ENCODE peak calls at places on chromosome 5, in six cellular contexts. One of them, this sample, is unnamed.

GRCh38 chr5:90533794-90534193 is 4.4 kb upstream of the LYSMD3 start:
- DNase-seq in pancreas: no peak
- DNase-seq in SK-N-SH: no peak
- DNase-seq in Peyer's patch: no peak
- DNase-seq in A549: no peak
- DNase-seq in H9: no peak
- DNase-seq in this sample: no peak

GRCh38 chr5:179265529-179266290 is 79.6 kb downstream of the ADAMTS2 start:
- DNase-seq in pancreas: peak; percentile 71
- DNase-seq in SK-N-SH: peak; percentile 70
- DNase-seq in Peyer's patch: peak; percentile 65
- DNase-seq in A549: no peak
- DNase-seq in H9: peak; percentile 47
- DNase-seq in this sample: peak; percentile 88

GRCh38 chr5:63085551-63085950 is 506.9 kb downstream of the LRRC70 start:
- DNase-seq in pancreas: no peak
- DNase-seq in SK-N-SH: peak; percentile 11
- DNase-seq in Peyer's patch: no peak
- DNase-seq in A549: no peak
- DNase-seq in H9: no peak
- DNase-seq in this sample: no peak

GRCh38 chr5:168179185-168179584 is 112.3 kb upstream of the WWC1 start:
- DNase-seq in pancreas: no peak
- DNase-seq in SK-N-SH: no peak
- DNase-seq in Peyer's patch: no peak
- DNase-seq in A549: no peak
- DNase-seq in H9: no peak
- DNase-seq in this sample: no peak

GRCh38 chr5:113330533-113331200 is 104.1 kb downstream of the TSSK1B start:
- DNase-seq in pancreas: no peak
- DNase-seq in SK-N-SH: peak; percentile 40
- DNase-seq in Peyer's patch: no peak
- DNase-seq in A549: peak; percentile 20
- DNase-seq in H9: no peak
- DNase-seq in this sample: no peak

GRCh38 chr5:173458819-173459218 is 130.6 kb upstream of the STC2 start:
- DNase-seq in pancreas: no peak
- DNase-seq in SK-N-SH: no peak
- DNase-seq in Peyer's patch: no peak
- DNase-seq in A549: no peak
- DNase-seq in H9: no peak
- DNase-seq in this sample: no peak

GRCh38 chr5:124996764-124997077 is 250.3 kb upstream of the ZNF608 start:
- DNase-seq in pancreas: no peak
- DNase-seq in SK-N-SH: no peak
- DNase-seq in Peyer's patch: no peak
- DNase-seq in A549: peak; percentile 44
- DNase-seq in H9: no peak
- DNase-seq in this sample: no peak

GRCh38 chr5:133610489-133611356 is 1.6 kb downstream of the FSTL4 start:
- DNase-seq in pancreas: peak; percentile 90
- DNase-seq in SK-N-SH: peak; percentile 87
- DNase-seq in Peyer's patch: peak; percentile 67
- DNase-seq in A549: peak; percentile 61
- DNase-seq in H9: peak; percentile 80
- DNase-seq in this sample: no peak

GRCh38 chr5:74082504-74082903 is 456.5 kb downstream of the ARHGEF28 start:
- DNase-seq in pancreas: no peak
- DNase-seq in SK-N-SH: no peak
- DNase-seq in Peyer's patch: no peak
- DNase-seq in A549: no peak
- DNase-seq in H9: no peak
- DNase-seq in this sample: no peak

GRCh38 chr5:72511371-72512178 is 4.4 kb upstream of the ZNF366 start:
- DNase-seq in pancreas: no peak
- DNase-seq in SK-N-SH: no peak
- DNase-seq in Peyer's patch: no peak
- DNase-seq in A549: no peak
- DNase-seq in H9: no peak
- DNase-seq in this sample: no peak

GRCh38 chr5:31909073-31909472 is 265.0 kb downstream of the GOLPH3 start:
- DNase-seq in pancreas: no peak
- DNase-seq in SK-N-SH: no peak
- DNase-seq in Peyer's patch: no peak
- DNase-seq in A549: no peak
- DNase-seq in H9: no peak
- DNase-seq in this sample: no peak

GRCh38 chr5:138370537-138370936 is 18.1 kb downstream of the KDM3B start:
- DNase-seq in pancreas: no peak
- DNase-seq in SK-N-SH: no peak
- DNase-seq in Peyer's patch: no peak
- DNase-seq in A549: no peak
- DNase-seq in H9: no peak
- DNase-seq in this sample: no peak

GRCh38 chr5:128060644-128061388 is 22.8 kb upstream of the SLC12A2 start:
- DNase-seq in pancreas: no peak
- DNase-seq in SK-N-SH: no peak
- DNase-seq in Peyer's patch: no peak
- DNase-seq in A549: no peak
- DNase-seq in H9: no peak
- DNase-seq in this sample: no peak

GRCh38 chr5:177447611-177448243 is 1.1 kb downstream of the PRR7 start:
- DNase-seq in pancreas: peak; percentile 89
- DNase-seq in SK-N-SH: peak; percentile 77
- DNase-seq in Peyer's patch: no peak
- DNase-seq in A549: peak; percentile 84
- DNase-seq in H9: peak; percentile 87
- DNase-seq in this sample: peak; percentile 52

GRCh38 chr5:9888517-9888916 is 258.4 kb upstream of the TAS2R1 start:
- DNase-seq in pancreas: no peak
- DNase-seq in SK-N-SH: no peak
- DNase-seq in Peyer's patch: no peak
- DNase-seq in A549: no peak
- DNase-seq in H9: no peak
- DNase-seq in this sample: no peak

GRCh38 chr5:69444127-69444754 is 29.3 kb downstream of the MARVELD2 start:
- DNase-seq in pancreas: no peak
- DNase-seq in SK-N-SH: no peak
- DNase-seq in Peyer's patch: peak; percentile 51
- DNase-seq in A549: no peak
- DNase-seq in H9: no peak
- DNase-seq in this sample: no peak

GRCh38 chr5:149893403-149893931 is 51.1 kb downstream of the PDE6A start:
- DNase-seq in pancreas: no peak
- DNase-seq in SK-N-SH: no peak
- DNase-seq in Peyer's patch: no peak
- DNase-seq in A549: no peak
- DNase-seq in H9: no peak
- DNase-seq in this sample: no peak

GRCh38 chr5:159448-160172 is 31.7 kb upstream of the LRRC14B start:
- DNase-seq in pancreas: peak; percentile 26
- DNase-seq in SK-N-SH: no peak
- DNase-seq in Peyer's patch: peak; percentile 39
- DNase-seq in A549: no peak
- DNase-seq in H9: peak; percentile 23
- DNase-seq in this sample: no peak

GRCh38 chr5:139593716-139594319 is 32.7 kb downstream of the UBE2D2 start:
- DNase-seq in pancreas: no peak
- DNase-seq in SK-N-SH: no peak
- DNase-seq in Peyer's patch: no peak
- DNase-seq in A549: peak; percentile 65
- DNase-seq in H9: no peak
- DNase-seq in this sample: no peak

GRCh38 chr5:127934791-127935256 is 148.7 kb upstream of the SLC12A2 start:
- DNase-seq in pancreas: no peak
- DNase-seq in SK-N-SH: no peak
- DNase-seq in Peyer's patch: no peak
- DNase-seq in A549: peak; percentile 99
- DNase-seq in H9: peak; percentile 63
- DNase-seq in this sample: no peak

GRCh38 chr5:120503311-120503710 is 39.2 kb downstream of the PRR16 start:
- DNase-seq in pancreas: no peak
- DNase-seq in SK-N-SH: no peak
- DNase-seq in Peyer's patch: no peak
- DNase-seq in A549: no peak
- DNase-seq in H9: no peak
- DNase-seq in this sample: no peak

GRCh38 chr5:151222769-151223446 is 984 bp downstream of the CCDC69 start:
- DNase-seq in pancreas: no peak
- DNase-seq in SK-N-SH: no peak
- DNase-seq in Peyer's patch: no peak
- DNase-seq in A549: peak; percentile 13
- DNase-seq in H9: peak; percentile 49
- DNase-seq in this sample: no peak

GRCh38 chr5:119453045-119453383 is 717 bp downstream of the HSD17B4 start:
- DNase-seq in pancreas: no peak
- DNase-seq in SK-N-SH: peak; percentile 36
- DNase-seq in Peyer's patch: no peak
- DNase-seq in A549: peak; percentile 14
- DNase-seq in H9: no peak
- DNase-seq in this sample: no peak

DNA sequence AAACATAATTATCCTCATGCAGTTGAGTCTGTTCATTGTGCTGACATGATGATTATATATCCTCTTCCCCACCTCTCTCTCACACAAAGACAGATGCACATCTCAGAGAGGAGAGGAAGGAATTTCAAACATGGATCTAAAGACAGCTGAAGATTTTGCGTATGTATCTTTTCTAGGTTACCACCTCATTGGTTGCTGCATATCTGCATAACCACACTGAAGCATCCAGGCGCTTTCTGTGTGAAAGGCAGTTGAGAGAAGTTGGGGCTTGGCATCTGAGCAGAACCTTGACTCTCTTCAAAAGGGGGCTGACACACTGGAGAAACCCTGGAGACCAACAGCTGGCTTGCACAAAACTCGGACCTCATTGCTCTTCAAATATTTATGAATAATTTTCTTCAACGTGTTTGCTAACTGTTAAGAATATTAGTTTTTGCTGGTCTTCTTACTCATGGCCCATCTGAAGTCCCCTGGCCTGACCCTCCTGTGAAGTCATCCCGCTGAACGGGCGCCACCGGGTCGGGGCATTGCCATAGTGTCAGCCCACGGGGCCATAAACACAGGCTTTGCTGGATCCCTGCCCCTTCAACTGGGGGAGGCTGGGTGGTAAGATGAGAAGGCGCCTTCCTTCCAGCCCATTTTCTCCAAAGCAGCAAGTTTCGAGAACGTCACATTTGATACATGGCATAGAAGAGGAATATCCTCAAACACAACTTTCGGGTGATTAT is 593.2 kb upstream of the CLINT1 start:
- DNase-seq in pancreas: no peak
- DNase-seq in SK-N-SH: peak; percentile 16
- DNase-seq in Peyer's patch: no peak
- DNase-seq in A549: no peak
- DNase-seq in H9: no peak
- DNase-seq in this sample: no peak
- H3K9me3 ChIP-seq in pancreas: no peaks in the 10 kb centered on the region
- H3K9me3 ChIP-seq in SK-N-SH: no peaks in the 10 kb centered on the region
- H3K9me3 ChIP-seq in Peyer's patch: no peaks in the 10 kb centered on the region
- H3K9me3 ChIP-seq in A549: peaks cover 3% of the 10 kb centered on the region
- H3K9me3 ChIP-seq in H9: no peaks in the 10 kb centered on the region
- H3K9me3 ChIP-seq in this sample: no peaks in the 10 kb centered on the region

GRCh38 chr5:42745856-42746255 is 10.8 kb upstream of the CCDC152 start:
- DNase-seq in pancreas: no peak
- DNase-seq in SK-N-SH: no peak
- DNase-seq in Peyer's patch: no peak
- DNase-seq in A549: no peak
- DNase-seq in H9: no peak
- DNase-seq in this sample: no peak

GRCh38 chr5:42750507-42750906 is 6.1 kb upstream of the CCDC152 start:
- DNase-seq in pancreas: no peak
- DNase-seq in SK-N-SH: no peak
- DNase-seq in Peyer's patch: no peak
- DNase-seq in A549: no peak
- DNase-seq in H9: no peak
- DNase-seq in this sample: no peak

GRCh38 chr5:42740920-42741319 is 15.7 kb upstream of the CCDC152 start:
- DNase-seq in pancreas: no peak
- DNase-seq in SK-N-SH: no peak
- DNase-seq in Peyer's patch: no peak
- DNase-seq in A549: no peak
- DNase-seq in H9: no peak
- DNase-seq in this sample: no peak

GRCh38 chr5:42749020-42749419 is 7.6 kb upstream of the CCDC152 start:
- DNase-seq in pancreas: no peak
- DNase-seq in SK-N-SH: no peak
- DNase-seq in Peyer's patch: no peak
- DNase-seq in A549: no peak
- DNase-seq in H9: no peak
- DNase-seq in this sample: no peak

DNA sequence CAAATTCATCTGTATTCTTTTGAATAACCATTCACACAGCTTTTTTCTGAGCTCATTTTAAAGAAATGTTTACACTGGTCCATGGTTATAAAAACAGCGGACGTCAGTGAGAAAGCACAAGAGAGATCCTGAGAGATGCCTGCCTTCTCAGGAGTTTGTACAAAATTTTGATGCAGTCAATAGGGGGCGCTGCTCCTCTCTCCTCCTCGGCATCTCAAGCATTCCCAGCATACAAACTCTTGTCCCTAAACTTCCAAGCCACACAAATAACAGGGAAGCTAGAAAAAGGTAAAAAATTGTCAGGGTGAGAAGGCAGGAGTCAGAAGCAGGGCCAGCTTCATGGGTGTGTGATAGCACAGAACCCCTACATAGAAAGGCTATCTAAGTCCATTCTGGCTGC is 11.2 kb upstream of the CCDC152 start:
- DNase-seq in pancreas: no peak
- DNase-seq in SK-N-SH: no peak
- DNase-seq in Peyer's patch: no peak
- DNase-seq in A549: peak; percentile 11
- DNase-seq in H9: peak; percentile 61
- DNase-seq in this sample: no peak
- TF ChIP-seq CTCF in pancreas: no peak
- TF ChIP-seq CTCF in SK-N-SH: peak; percentile 54
- TF ChIP-seq CTCF in Peyer's patch: peak; percentile 30
- TF ChIP-seq CTCF in A549: peak; percentile 10
- TF ChIP-seq CTCF in H9: peak; percentile 83
- TF ChIP-seq CTCF in this sample: peak; percentile 8

DNA sequence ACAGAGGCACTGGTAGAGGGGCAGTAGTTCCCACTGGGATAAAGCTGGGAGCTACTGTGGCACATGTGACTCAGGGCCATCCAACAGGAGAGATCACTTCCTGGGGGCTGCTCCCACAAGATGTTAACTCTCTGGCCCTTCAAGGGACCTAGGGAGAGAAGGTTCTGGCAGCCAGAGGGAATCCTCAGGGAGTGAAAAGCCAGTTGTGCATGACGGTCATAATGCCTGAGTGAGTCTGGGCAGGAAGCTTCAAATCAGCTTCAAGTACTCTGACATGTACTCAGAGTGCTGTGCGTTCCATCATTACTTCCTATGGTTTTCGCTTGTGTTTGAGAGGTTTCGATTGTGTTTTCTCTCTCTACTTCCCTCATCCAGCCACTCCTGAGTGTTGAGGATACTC is 388.5 kb downstream of the GABRG2 start:
- DNase-seq in pancreas: no peak
- DNase-seq in SK-N-SH: no peak
- DNase-seq in Peyer's patch: no peak
- DNase-seq in A549: no peak
- DNase-seq in H9: no peak
- DNase-seq in this sample: no peak
- H3K9me3 ChIP-seq in pancreas: no peaks in the 10 kb centered on the region
- H3K9me3 ChIP-seq in SK-N-SH: peaks cover 8% of the 10 kb centered on the region
- H3K9me3 ChIP-seq in Peyer's patch: no peaks in the 10 kb centered on the region
- H3K9me3 ChIP-seq in A549: peaks cover 3% of the 10 kb centered on the region
- H3K9me3 ChIP-seq in H9: no peaks in the 10 kb centered on the region
- H3K9me3 ChIP-seq in this sample: no peaks in the 10 kb centered on the region

GRCh38 chr5:174581483-174581882 is 142.9 kb upstream of the MSX2 start:
- DNase-seq in pancreas: no peak
- DNase-seq in SK-N-SH: peak; percentile 29
- DNase-seq in Peyer's patch: no peak
- DNase-seq in A549: peak; percentile 51
- DNase-seq in H9: peak; percentile 79
- DNase-seq in this sample: no peak
- TF ChIP-seq CTCF in pancreas: no peak
- TF ChIP-seq CTCF in SK-N-SH: peak; percentile 40
- TF ChIP-seq CTCF in Peyer's patch: peak; percentile 46
- TF ChIP-seq CTCF in A549: peak; percentile 48
- TF ChIP-seq CTCF in H9: peak; percentile 82
- TF ChIP-seq CTCF in this sample: no peak